ENCODE peak calls at places on chromosomes 13 and 19, in five cellular contexts. A, U, L, N and Z are unnamed samples.

GRCh38 chr13:108957369-108958012 is 328.1 kb downstream of the MYO16 start:
- DNase-seq in A (no peak), U (no peak), L (no peak), N (no peak), Z (no peak)

GRCh38 chr13:22256111-22256639 is 585.3 kb downstream of the FGF9 start:
- DNase-seq in A (no peak), U (no peak), L (no peak), N (no peak), Z (no peak)

GRCh38 chr19:3849092-3849491 is 19.7 kb downstream of the ZFR2 start:
- DNase-seq in A (peak), U (no peak), L (peak), N (peak), Z (peak)

GRCh38 chr13:45511310-45512147 is 46.8 kb downstream of the COG3 start:
- DNase-seq in A (peak), U (peak), L (peak), N (peak), Z (peak)

GRCh38 chr19:44644391-44645016 is 794 bp downstream of the PVR start:
- DNase-seq in A (peak), U (no peak), L (peak), N (peak), Z (peak)

GRCh38 chr13:80339841-80340642 is 884 bp downstream of the SPRY2 start:
- DNase-seq in A (peak), U (no peak), L (peak), N (peak), Z (peak)

GRCh38 chr13:43021926-43022670 is 1.3 kb upstream of the DNAJC15 start:
- DNase-seq in A (no peak), U (no peak), L (no peak), N (no peak), Z (no peak)

GRCh38 chr13:110164706-110165105 is 142.3 kb downstream of the COL4A1 start:
- DNase-seq in A (no peak), U (no peak), L (no peak), N (no peak), Z (no peak)

GRCh38 chr19:12834976-12835757 is 788 bp upstream of the RTBDN start:
- DNase-seq in A (peak), U (no peak), L (no peak), N (peak), Z (peak)

GRCh38 chr19:47026889-47027288 is 7.3 kb downstream of the NPAS1 start:
- DNase-seq in A (no peak), U (no peak), L (no peak), N (peak), Z (no peak)

GRCh38 chr13:113195360-113195759 is 13.1 kb downstream of the PCID2 start:
- DNase-seq in A (no peak), U (no peak), L (no peak), N (no peak), Z (no peak)

GRCh38 chr13:29594710-29595379 is 643 bp downstream of the SLC7A1 start:
- DNase-seq in A (peak), U (no peak), L (no peak), N (peak), Z (peak)

GRCh38 chr19:46493236-46494114 is 2.2 kb downstream of the PNMA8B start:
- DNase-seq in A (no peak), U (no peak), L (no peak), N (peak), Z (no peak)

GRCh38 chr19:49614096-49614857 is 23.3 kb downstream of the PRR12 start:
- DNase-seq in A (no peak), U (no peak), L (peak), N (no peak), Z (no peak)

GRCh38 chr13:88958821-88959220 is 1287.7 kb downstream of the SLITRK5 start:
- DNase-seq in A (no peak), U (no peak), L (no peak), N (no peak), Z (no peak)

GRCh38 chr19:17001603-17002183 is 24.9 kb downstream of the CPAMD8 start:
- DNase-seq in A (no peak), U (no peak), L (no peak), N (no peak), Z (no peak)

GRCh38 chr13:30466841-30467252 is 1.1 kb upstream of the HMGB1 start:
- DNase-seq in A (peak), U (no peak), L (no peak), N (no peak), Z (peak)

GRCh38 chr19:43638991-43639494 is 607 bp downstream of the CADM4 start:
- DNase-seq in A (no peak), U (no peak), L (no peak), N (no peak), Z (no peak)

GRCh38 chr13:110756268-110756667 is 42.8 kb downstream of the ING1 start:
- DNase-seq in A (no peak), U (no peak), L (no peak), N (no peak), Z (no peak)

GRCh38 chr19:31319465-31319864 is 29.8 kb downstream of the TSHZ3 start:
- DNase-seq in A (no peak), U (no peak), L (no peak), N (no peak), Z (no peak)

GRCh38 chr19:46299004-46299509 is 2.2 kb downstream of the HIF3A start:
- DNase-seq in A (peak), U (no peak), L (peak), N (peak), Z (no peak)

GRCh38 chr19:6577410-6578125 is 13.4 kb downstream of the CD70 start:
- DNase-seq in A (peak), U (peak), L (no peak), N (no peak), Z (no peak)

GRCh38 chr19:15421726-15422260 is 3.0 kb upstream of the AKAP8L start:
- DNase-seq in A (no peak), U (no peak), L (no peak), N (peak), Z (no peak)

GRCh38 chr13:30846311-30846710 is 59.8 kb upstream of the MEDAG start:
- DNase-seq in A (no peak), U (no peak), L (no peak), N (no peak), Z (no peak)

GRCh38 chr19:2333027-2333806 is 4.7 kb downstream of the SPPL2B start:
- DNase-seq in A (no peak), U (no peak), L (no peak), N (no peak), Z (no peak)

GRCh38 chr19:2552859-2553258 is 76.9 kb downstream of the GADD45B start:
- DNase-seq in A (peak), U (peak), L (no peak), N (no peak), Z (no peak)

GRCh38 chr13:24220086-24220703 is 59.7 kb downstream of the SPATA13 start:
- DNase-seq in A (peak), U (no peak), L (peak), N (peak), Z (peak)
- TF ChIP-seq FOXM1 in A (no peak), U (no peak), L (no peak), N (no peak), Z (no peak)

DNA sequence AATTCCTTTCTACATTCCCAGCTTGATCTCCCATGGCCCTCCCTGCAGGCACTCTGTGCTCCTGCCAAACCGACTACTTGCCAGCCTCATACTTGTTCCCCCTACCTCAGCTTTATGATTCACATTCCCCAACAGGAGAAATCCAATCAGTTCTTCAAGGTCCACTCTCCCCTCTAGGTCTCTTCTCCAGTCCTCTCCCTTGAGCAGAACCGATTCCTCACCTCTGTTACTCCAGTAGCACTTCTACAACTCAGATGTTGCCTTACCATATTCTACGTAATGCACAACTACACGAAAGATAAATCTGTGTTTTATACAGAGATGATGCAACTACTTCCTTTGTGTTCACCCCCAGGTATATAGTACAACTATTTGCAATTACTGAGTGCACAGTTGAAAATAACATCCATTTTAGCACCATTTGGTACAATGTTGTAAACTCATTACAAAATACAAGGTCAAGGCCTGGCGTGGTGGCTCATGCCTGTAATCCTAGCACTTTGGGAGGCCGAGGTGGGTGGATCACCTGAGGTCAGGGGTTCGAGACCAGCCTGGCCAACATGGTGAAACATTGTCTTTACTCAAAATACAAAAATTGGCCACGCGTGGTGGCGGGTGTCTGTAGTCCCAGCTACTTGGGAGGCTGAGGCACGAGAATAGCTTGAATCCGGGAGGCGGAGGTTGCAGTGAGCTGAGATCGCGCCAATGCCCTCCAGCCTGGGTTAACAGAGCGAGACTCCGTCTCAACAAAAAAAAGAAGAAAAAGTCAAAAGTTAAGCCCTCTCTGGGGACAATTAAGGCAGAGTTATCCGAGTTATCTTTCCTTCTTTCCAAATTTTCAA is 2.9 kb upstream of the WBP4 start:
- DNase-seq in A (peak), U (no peak), L (no peak), N (no peak), Z (no peak)
- TF ChIP-seq FOXM1 in A (no peak), U (no peak), L (no peak), N (no peak), Z (no peak)

DNA sequence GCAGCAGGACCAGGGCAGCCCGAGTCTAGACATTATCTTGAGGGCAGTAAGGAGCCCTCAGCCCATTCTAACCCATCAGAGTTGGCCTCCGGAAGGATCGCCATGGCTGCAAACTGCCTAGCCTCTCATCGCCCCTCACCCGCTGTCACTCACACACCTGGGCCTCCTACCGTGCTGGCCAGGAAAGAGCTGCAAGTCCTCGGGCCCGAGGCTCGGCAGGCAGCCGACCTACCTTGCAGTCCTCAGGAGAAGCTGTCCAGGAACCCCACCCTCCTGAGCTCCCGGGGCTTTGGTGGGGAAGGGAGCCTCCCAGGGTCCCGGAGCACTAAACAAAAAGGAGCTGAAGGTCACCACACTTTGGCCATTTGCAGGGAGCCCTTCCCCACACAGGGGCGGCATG is 46.8 kb downstream of the CCNE1 start:
- DNase-seq in A (no peak), U (no peak), L (no peak), N (no peak), Z (no peak)
- TF ChIP-seq FOXM1 in A (no peak), U (no peak), L (no peak), N (no peak), Z (no peak)

DNA sequence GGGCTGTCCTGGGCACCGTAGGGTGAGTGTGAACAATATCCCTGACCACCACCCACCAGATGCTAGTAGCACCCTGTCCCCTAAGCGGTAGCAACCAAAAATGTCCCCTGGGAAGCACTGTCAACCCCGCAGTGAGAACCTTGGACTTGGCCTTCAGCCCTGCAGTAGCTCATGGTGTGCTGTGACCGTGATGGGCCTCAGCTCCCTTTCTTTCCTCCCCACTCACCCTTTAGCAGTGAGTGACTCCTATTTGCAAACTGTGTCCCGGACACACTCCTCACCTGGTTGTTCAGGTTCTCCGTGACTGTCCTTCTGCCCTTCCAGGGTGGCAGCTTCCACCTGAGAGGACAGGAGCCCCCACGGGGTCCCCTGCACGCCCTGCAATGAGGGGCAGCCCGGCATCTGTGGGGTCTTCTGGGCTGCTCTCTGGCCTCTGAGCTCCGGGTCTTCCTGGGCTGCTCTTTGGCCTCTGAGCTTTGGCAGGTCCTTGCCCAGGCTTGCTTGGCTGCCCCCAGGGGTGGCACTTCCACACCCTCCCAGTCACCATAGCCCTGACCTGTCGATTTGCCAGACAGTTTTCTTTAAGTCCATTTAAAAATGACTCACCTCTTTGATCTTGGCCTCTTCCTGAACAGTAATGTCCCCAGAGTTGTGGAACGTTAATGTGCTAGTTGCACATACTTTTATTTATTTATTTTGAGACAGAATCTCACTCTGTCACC is 3.8 kb downstream of the KDM4B start:
- DNase-seq in A (no peak), U (no peak), L (peak), N (peak), Z (no peak)
- TF ChIP-seq FOXM1 in A (no peak), U (no peak), L (no peak), N (no peak), Z (no peak)

DNA sequence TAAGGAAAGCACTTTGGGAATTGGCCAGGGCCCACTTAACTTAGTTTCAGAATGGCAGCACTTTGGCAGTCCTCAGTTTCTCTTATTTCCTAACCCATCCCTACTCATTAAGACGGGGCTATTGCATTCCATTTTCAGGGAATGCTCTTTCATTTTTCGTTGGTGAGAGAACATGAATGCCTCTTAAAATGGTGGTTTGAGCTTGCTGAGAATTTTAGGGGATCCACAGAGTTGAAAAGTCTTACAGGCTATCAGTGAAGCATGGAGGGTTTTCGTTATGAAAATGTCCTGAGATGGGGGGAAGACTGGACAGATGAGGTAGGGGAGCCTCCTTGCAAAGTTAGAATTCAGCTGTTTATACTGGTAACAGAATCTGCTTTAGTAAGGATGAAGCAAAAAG is 71.4 kb downstream of the LRCH1 start:
- DNase-seq in A (no peak), U (no peak), L (no peak), N (no peak), Z (no peak)
- TF ChIP-seq FOXM1 in A (no peak), U (no peak), L (no peak), N (no peak), Z (no peak)